ENCODE peak calls at places on chromosome 13, in six cellular contexts. One of them, this sample, is unnamed.

GRCh38 chr13:39232401-39232980 is 194.2 kb downstream of the NHLRC3 start:
- DNase-seq in kidney epithelial cell: no peak
- DNase-seq in aorta: no peak
- DNase-seq in heart right ventricle: no peak
- DNase-seq in fibroblast of mammary gland: no peak
- DNase-seq in HAP-1: no peak
- DNase-seq in this sample: no peak

GRCh38 chr13:27822873-27823311 is 30.6 kb downstream of the GSX1 start:
- DNase-seq in kidney epithelial cell: no peak
- DNase-seq in aorta: no peak
- DNase-seq in heart right ventricle: no peak
- DNase-seq in fibroblast of mammary gland: peak; percentile 27
- DNase-seq in HAP-1: peak; percentile 39
- DNase-seq in this sample: no peak

GRCh38 chr13:109126973-109127615 is 497.7 kb downstream of the MYO16 start:
- DNase-seq in kidney epithelial cell: no peak
- DNase-seq in aorta: no peak
- DNase-seq in heart right ventricle: no peak
- DNase-seq in fibroblast of mammary gland: no peak
- DNase-seq in HAP-1: no peak
- DNase-seq in this sample: no peak

GRCh38 chr13:23159205-23159586 is 21.6 kb upstream of the SGCG start:
- DNase-seq in kidney epithelial cell: peak; percentile 4
- DNase-seq in aorta: peak; percentile 66
- DNase-seq in heart right ventricle: peak; percentile 33
- DNase-seq in fibroblast of mammary gland: peak; percentile 43
- DNase-seq in HAP-1: peak; percentile 76
- DNase-seq in this sample: no peak

GRCh38 chr13:23421596-23421995 is 11.9 kb downstream of the SACS start:
- DNase-seq in kidney epithelial cell: no peak
- DNase-seq in aorta: no peak
- DNase-seq in heart right ventricle: no peak
- DNase-seq in fibroblast of mammary gland: no peak
- DNase-seq in HAP-1: no peak
- DNase-seq in this sample: no peak

GRCh38 chr13:105410602-105411001 is 1124.9 kb downstream of the EFNB2 start:
- DNase-seq in kidney epithelial cell: no peak
- DNase-seq in aorta: peak; percentile 63
- DNase-seq in heart right ventricle: peak; percentile 62
- DNase-seq in fibroblast of mammary gland: peak; percentile 41
- DNase-seq in HAP-1: peak; percentile 15
- DNase-seq in this sample: no peak

GRCh38 chr13:47869780-47870179 is 131.3 kb downstream of the SUCLA2 start:
- DNase-seq in kidney epithelial cell: no peak
- DNase-seq in aorta: no peak
- DNase-seq in heart right ventricle: no peak
- DNase-seq in fibroblast of mammary gland: no peak
- DNase-seq in HAP-1: no peak
- DNase-seq in this sample: no peak

GRCh38 chr13:73913043-73913740 is 221.0 kb downstream of the KLF12 start:
- DNase-seq in kidney epithelial cell: no peak
- DNase-seq in aorta: no peak
- DNase-seq in heart right ventricle: no peak
- DNase-seq in fibroblast of mammary gland: peak; percentile 59
- DNase-seq in HAP-1: no peak
- DNase-seq in this sample: no peak

GRCh38 chr13:66491241-66491640 is 738.9 kb downstream of the PCDH9 start:
- DNase-seq in kidney epithelial cell: no peak
- DNase-seq in aorta: no peak
- DNase-seq in heart right ventricle: no peak
- DNase-seq in fibroblast of mammary gland: no peak
- DNase-seq in HAP-1: no peak
- DNase-seq in this sample: no peak

GRCh38 chr13:101449971-101450748 is 2.3 kb upstream of the ITGBL1 start:
- DNase-seq in kidney epithelial cell: peak; percentile 67
- DNase-seq in aorta: no peak
- DNase-seq in heart right ventricle: no peak
- DNase-seq in fibroblast of mammary gland: peak; percentile 95
- DNase-seq in HAP-1: no peak
- DNase-seq in this sample: peak; percentile 61

GRCh38 chr13:106161186-106161585 is 374.3 kb downstream of the EFNB2 start:
- DNase-seq in kidney epithelial cell: no peak
- DNase-seq in aorta: no peak
- DNase-seq in heart right ventricle: no peak
- DNase-seq in fibroblast of mammary gland: no peak
- DNase-seq in HAP-1: no peak
- DNase-seq in this sample: no peak

GRCh38 chr13:38814331-38814730 is 127.5 kb downstream of the FREM2 start:
- DNase-seq in kidney epithelial cell: no peak
- DNase-seq in aorta: no peak
- DNase-seq in heart right ventricle: no peak
- DNase-seq in fibroblast of mammary gland: no peak
- DNase-seq in HAP-1: no peak
- DNase-seq in this sample: peak; percentile 48

GRCh38 chr13:94323746-94324408 is 155.6 kb downstream of the DCT start:
- DNase-seq in kidney epithelial cell: no peak
- DNase-seq in aorta: no peak
- DNase-seq in heart right ventricle: no peak
- DNase-seq in fibroblast of mammary gland: no peak
- DNase-seq in HAP-1: no peak
- DNase-seq in this sample: no peak

GRCh38 chr13:110571897-110572777 is 10.6 kb upstream of the RAB20 start:
- DNase-seq in kidney epithelial cell: no peak
- DNase-seq in aorta: peak; percentile 34
- DNase-seq in heart right ventricle: no peak
- DNase-seq in fibroblast of mammary gland: no peak
- DNase-seq in HAP-1: no peak
- DNase-seq in this sample: no peak

GRCh38 chr13:31236211-31236786 is 36.5 kb downstream of the B3GLCT start:
- DNase-seq in kidney epithelial cell: peak; percentile 1
- DNase-seq in aorta: no peak
- DNase-seq in heart right ventricle: no peak
- DNase-seq in fibroblast of mammary gland: peak; percentile 65
- DNase-seq in HAP-1: peak; percentile 30
- DNase-seq in this sample: peak; percentile 2

GRCh38 chr13:94799330-94799729 is 87.0 kb upstream of the SOX21 start:
- DNase-seq in kidney epithelial cell: no peak
- DNase-seq in aorta: no peak
- DNase-seq in heart right ventricle: no peak
- DNase-seq in fibroblast of mammary gland: no peak
- DNase-seq in HAP-1: no peak
- DNase-seq in this sample: no peak

GRCh38 chr13:110726726-110727125 is 13.2 kb downstream of the ING1 start:
- DNase-seq in kidney epithelial cell: no peak
- DNase-seq in aorta: no peak
- DNase-seq in heart right ventricle: no peak
- DNase-seq in fibroblast of mammary gland: no peak
- DNase-seq in HAP-1: no peak
- DNase-seq in this sample: no peak

GRCh38 chr13:44848956-44849748 is 140.1 kb downstream of the NUFIP1 start:
- DNase-seq in kidney epithelial cell: no peak
- DNase-seq in aorta: no peak
- DNase-seq in heart right ventricle: no peak
- DNase-seq in fibroblast of mammary gland: no peak
- DNase-seq in HAP-1: no peak
- DNase-seq in this sample: no peak

GRCh38 chr13:38346764-38347163 is 2.9 kb upstream of the UFM1 start:
- DNase-seq in kidney epithelial cell: no peak
- DNase-seq in aorta: no peak
- DNase-seq in heart right ventricle: no peak
- DNase-seq in fibroblast of mammary gland: no peak
- DNase-seq in HAP-1: no peak
- DNase-seq in this sample: no peak

GRCh38 chr13:63433546-63434150 is 2018.0 kb upstream of the PCDH20 start:
- DNase-seq in kidney epithelial cell: no peak
- DNase-seq in aorta: no peak
- DNase-seq in heart right ventricle: no peak
- DNase-seq in fibroblast of mammary gland: peak; percentile 39
- DNase-seq in HAP-1: no peak
- DNase-seq in this sample: no peak

GRCh38 chr13:113417008-113417735 is 36.1 kb downstream of the ADPRHL1 start:
- DNase-seq in kidney epithelial cell: no peak
- DNase-seq in aorta: no peak
- DNase-seq in heart right ventricle: no peak
- DNase-seq in fibroblast of mammary gland: no peak
- DNase-seq in HAP-1: no peak
- DNase-seq in this sample: no peak

GRCh38 chr13:24540236-24541126 is 27.9 kb upstream of the PARP4 start:
- DNase-seq in kidney epithelial cell: no peak
- DNase-seq in aorta: no peak
- DNase-seq in heart right ventricle: no peak
- DNase-seq in fibroblast of mammary gland: peak; percentile 5
- DNase-seq in HAP-1: no peak
- DNase-seq in this sample: no peak